ENCODE peak calls at places on chromosome 4, in seven cellular contexts. U, D, L, C, H, B and O are unnamed samples.
A peak's percentile ranks its signal among the peaks of the same experiment; 100 is the strongest.

GRCh38 chr4:40685300-40685699 is 55.6 kb upstream of the RBM47 start:
- DNase-seq in U (no peak), D (no peak), L (no peak), C (peak; percentile 26), H (no peak), B (peak; percentile 73), O (no peak)

GRCh38 chr4:137312257-137312656 is 220.0 kb downstream of the PCDH18 start:
- DNase-seq in U (no peak), D (no peak), L (no peak), C (no peak), H (no peak), B (peak; percentile 43), O (no peak)

GRCh38 chr4:184123009-184123408 is 94.7 kb downstream of the ENPP6 start:
- DNase-seq in U (no peak), D (no peak), L (no peak), C (no peak), H (no peak), B (no peak), O (no peak)

GRCh38 chr4:112270643-112271484 is 14.8 kb downstream of the TIFA start:
- DNase-seq in U (no peak), D (no peak), L (no peak), C (no peak), H (no peak), B (peak; percentile 93), O (no peak)

GRCh38 chr4:118954246-118954645 is 65.6 kb downstream of the SYNPO2 start:
- DNase-seq in U (no peak), D (no peak), L (no peak), C (no peak), H (no peak), B (peak; percentile 42), O (no peak)

GRCh38 chr4:189835505-189835904 is 105.2 kb upstream of the FRG1 start:
- DNase-seq in U (no peak), D (no peak), L (no peak), C (no peak), H (no peak), B (peak; percentile 2), O (no peak)

GRCh38 chr4:150375025-150375424 is 206.9 kb upstream of the MAB21L2 start:
- DNase-seq in U (no peak), D (no peak), L (peak; percentile 15), C (no peak), H (no peak), B (no peak), O (no peak)

GRCh38 chr4:6750302-6751221 is 32.0 kb upstream of the KIAA0232 start:
- DNase-seq in U (no peak), D (no peak), L (no peak), C (no peak), H (no peak), B (no peak), O (no peak)

GRCh38 chr4:163113921-163114703 is 52.6 kb downstream of the NAF1 start:
- DNase-seq in U (no peak), D (no peak), L (no peak), C (no peak), H (no peak), B (no peak), O (no peak)

GRCh38 chr4:36549992-36550391 is 268.6 kb downstream of the DTHD1 start:
- DNase-seq in U (no peak), D (no peak), L (no peak), C (no peak), H (no peak), B (no peak), O (no peak)

GRCh38 chr4:153611679-153612078 is 72.4 kb upstream of the TLR2 start:
- DNase-seq in U (no peak), D (no peak), L (no peak), C (no peak), H (no peak), B (peak; percentile 68), O (no peak)

GRCh38 chr4:74112399-74113090 is 13.6 kb upstream of the CXCL2 start:
- DNase-seq in U (no peak), D (no peak), L (no peak), C (no peak), H (no peak), B (peak; percentile 61), O (no peak)

GRCh38 chr4:172734555-172734954 is 434.1 kb upstream of the GALNT7 start:
- DNase-seq in U (no peak), D (no peak), L (no peak), C (no peak), H (no peak), B (no peak), O (no peak)

GRCh38 chr4:188554413-188554812 is 415.2 kb downstream of the TRIML1 start:
- DNase-seq in U (no peak), D (no peak), L (no peak), C (no peak), H (no peak), B (no peak), O (no peak)

GRCh38 chr4:148030486-148030885 is 298.6 kb downstream of the ARHGAP10 start:
- DNase-seq in U (no peak), D (no peak), L (no peak), C (no peak), H (no peak), B (peak; percentile 75), O (no peak)

GRCh38 chr4:146981651-146982050 is 36.0 kb upstream of the TTC29 start:
- DNase-seq in U (no peak), D (no peak), L (no peak), C (no peak), H (no peak), B (peak; percentile 1), O (no peak)

GRCh38 chr4:55758081-55758480 is 61.5 kb upstream of the EXOC1L start:
- DNase-seq in U (no peak), D (no peak), L (no peak), C (no peak), H (no peak), B (no peak), O (no peak)

GRCh38 chr4:5361968-5362367 is 310.7 kb downstream of the STK32B start:
- DNase-seq in U (no peak), D (no peak), L (no peak), C (no peak), H (no peak), B (peak; percentile 38), O (peak; percentile 31)

GRCh38 chr4:72631296-72631695 is 62.3 kb upstream of the ADAMTS3 start:
- DNase-seq in U (no peak), D (no peak), L (peak; percentile 8), C (no peak), H (no peak), B (peak; percentile 49), O (no peak)

GRCh38 chr4:24489870-24490269 is 94.5 kb downstream of the DHX15 start:
- DNase-seq in U (no peak), D (no peak), L (no peak), C (no peak), H (no peak), B (no peak), O (no peak)

GRCh38 chr4:47235721-47236120 is 204.4 kb downstream of the GABRB1 start:
- DNase-seq in U (no peak), D (no peak), L (no peak), C (no peak), H (no peak), B (no peak), O (no peak)
- TF ChIP-seq RFX5 in U (no peak), D (no peak), L (no peak), C (no peak), H (no peak), B (no peak), O (no peak)

GRCh38 chr4:167177925-167178324 is 56.4 kb downstream of the SPOCK3 start:
- DNase-seq in U (no peak), D (no peak), L (no peak), C (no peak), H (peak; percentile 8), B (no peak), O (no peak)

GRCh38 chr4:167171928-167172327 is 62.4 kb downstream of the SPOCK3 start:
- DNase-seq in U (no peak), D (no peak), L (no peak), C (no peak), H (no peak), B (no peak), O (no peak)

DNA sequence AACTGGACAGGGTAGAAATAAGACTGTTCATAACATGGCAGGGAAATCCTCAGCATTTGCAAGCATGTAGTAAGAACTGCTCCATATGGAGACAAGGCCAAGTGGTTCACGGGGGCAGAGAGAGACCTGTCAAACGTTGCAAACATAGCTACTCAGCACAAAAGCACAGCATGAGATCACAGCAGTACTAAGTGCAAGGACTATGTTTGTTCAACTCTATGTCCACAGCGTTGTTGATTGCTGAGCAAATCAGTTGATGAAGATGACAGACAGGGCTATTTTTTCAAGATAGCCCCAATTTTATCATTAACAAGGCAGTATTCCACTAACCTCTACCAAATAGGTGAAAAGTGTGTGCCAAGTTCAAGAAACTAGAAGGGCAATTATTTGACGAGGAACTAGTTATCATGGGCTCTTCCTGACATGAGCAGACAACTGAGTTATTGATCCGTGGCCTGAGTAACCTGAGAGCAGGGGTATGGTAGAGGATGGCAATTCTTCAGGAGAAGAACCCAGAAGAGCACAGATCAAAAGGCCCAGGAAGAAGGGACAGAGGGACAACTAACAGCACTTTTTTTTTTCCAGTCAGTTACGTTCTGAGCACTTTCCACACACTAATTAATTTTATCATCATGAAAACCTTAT is 57.4 kb downstream of the SPOCK3 start:
- DNase-seq in U (no peak), D (no peak), L (no peak), C (peak; percentile 64), H (no peak), B (no peak), O (no peak)
- TF ChIP-seq RFX5 in U (no peak), D (no peak), L (no peak), C (no peak), H (no peak), B (no peak), O (no peak)

DNA sequence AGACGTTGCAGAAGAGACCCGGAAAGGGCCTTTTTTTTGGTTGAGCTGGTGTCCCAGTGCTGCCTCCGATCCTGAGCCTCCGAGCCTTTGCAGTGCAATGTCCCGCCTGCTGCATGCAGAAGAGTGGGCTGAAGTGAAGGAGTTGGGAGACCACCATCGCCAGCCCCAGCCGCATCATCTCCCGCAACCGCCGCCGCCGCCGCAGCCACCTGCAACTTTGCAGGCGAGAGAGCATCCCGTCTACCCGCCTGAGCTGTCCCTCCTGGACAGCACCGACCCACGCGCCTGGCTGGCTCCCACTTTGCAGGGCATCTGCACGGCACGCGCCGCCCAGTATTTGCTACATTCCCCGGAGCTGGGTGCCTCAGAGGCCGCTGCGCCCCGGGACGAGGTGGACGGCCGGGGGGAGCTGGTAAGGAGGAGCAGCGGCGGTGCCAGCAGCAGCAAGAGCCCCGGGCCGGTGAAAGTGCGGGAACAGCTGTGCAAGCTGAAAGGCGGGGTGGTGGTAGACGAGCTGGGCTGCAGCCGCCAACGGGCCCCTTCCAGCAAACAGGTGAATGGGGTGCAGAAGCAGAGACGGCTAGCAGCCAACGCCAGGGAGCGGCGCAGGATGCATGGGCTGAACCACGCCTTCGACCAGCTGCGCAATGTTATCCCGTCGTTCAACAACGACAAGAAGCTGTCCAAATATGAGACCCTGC is 427 bp downstream of the ATOH1 start:
- DNase-seq in U (no peak), D (no peak), L (peak; percentile 65), C (no peak), H (no peak), B (no peak), O (no peak)
- TF ChIP-seq RFX5 in U (no peak), D (no peak), L (no peak), C (no peak), H (no peak), B (no peak), O (no peak)

DNA sequence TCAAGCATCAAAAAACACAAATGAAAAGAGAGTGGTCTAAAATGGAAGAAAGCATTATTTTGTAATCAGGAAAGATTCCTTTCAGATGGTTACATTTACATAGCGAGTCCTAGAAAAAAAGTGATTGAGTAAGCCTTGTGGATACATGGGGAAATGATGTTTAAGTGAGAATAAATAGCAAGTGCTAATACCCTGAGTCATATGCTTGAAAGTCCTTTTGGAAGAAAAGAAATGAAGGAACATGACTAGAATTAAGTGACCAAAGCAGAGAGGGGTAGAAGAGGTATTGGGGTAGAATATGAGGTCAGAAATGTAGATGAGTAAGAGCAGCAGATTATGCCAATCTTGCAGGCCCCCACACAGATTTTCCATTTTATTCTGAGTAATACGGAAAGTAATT is 814.8 kb upstream of the GRID2 start:
- DNase-seq in U (no peak), D (no peak), L (no peak), C (no peak), H (no peak), B (no peak), O (no peak)
- TF ChIP-seq RFX5 in U (no peak), D (no peak), L (no peak), C (no peak), H (no peak), B (no peak), O (no peak)